ENCODE peak calls at places on chromosome X, in seven cellular contexts. Q is mucosa of descending colon, E is endodermal cell, Z is heart right ventricle, S is WERI-Rb-1, M is endothelial cell, V is GM06990. G is an unnamed sample.

GRCh38 chrX:71540801-71541545 is 8.1 kb downstream of the OGT start:
- DNase-seq in Q (no peak), E (no peak), Z (no peak), S (no peak), M (no peak), V (peak; percentile 31), G (no peak)

GRCh38 chrX:9278475-9279270 is 186.2 kb upstream of the TBL1X start:
- DNase-seq in Q (no peak), E (no peak), Z (no peak), S (no peak), M (no peak), V (no peak), G (no peak)

GRCh38 chrX:9153299-9153698 is 119.4 kb upstream of the FAM9B start:
- DNase-seq in Q (no peak), E (no peak), Z (no peak), S (no peak), M (no peak), V (no peak), G (no peak)

GRCh38 chrX:150570512-150570911 is 2.1 kb downstream of the MTM1 start:
- DNase-seq in Q (no peak), E (no peak), Z (no peak), S (no peak), M (no peak), V (no peak), G (no peak)

GRCh38 chrX:56025872-56026571 is 206.1 kb upstream of the KLF8 start:
- DNase-seq in Q (no peak), E (no peak), Z (no peak), S (no peak), M (no peak), V (no peak), G (no peak)

GRCh38 chrX:31397119-31397518 is 325.3 kb upstream of the FTHL17 start:
- DNase-seq in Q (no peak), E (no peak), Z (no peak), S (no peak), M (no peak), V (no peak), G (no peak)

GRCh38 chrX:134542485-134542884 is 82.5 kb downstream of the HPRT1 start:
- DNase-seq in Q (no peak), E (peak; percentile 63), Z (peak; percentile 25), S (peak; percentile 37), M (no peak), V (no peak), G (peak; percentile 13)

GRCh38 chrX:17635231-17635630 is 102.1 kb upstream of the SCML1 start:
- DNase-seq in Q (no peak), E (peak; percentile 90), Z (no peak), S (peak; percentile 91), M (no peak), V (no peak), G (peak; percentile 83)

GRCh38 chrX:153245288-153245731 is 66.2 kb downstream of the MAGEA1 start:
- DNase-seq in Q (no peak), E (peak; percentile 51), Z (peak; percentile 4), S (peak; percentile 16), M (peak; percentile 3), V (no peak), G (no peak)

GRCh38 chrX:14497184-14497666 is 32.1 kb upstream of the GLRA2 start:
- DNase-seq in Q (peak; percentile 7), E (no peak), Z (no peak), S (no peak), M (no peak), V (peak; percentile 29), G (no peak)

GRCh38 chrX:132618810-132619209 is 130.0 kb upstream of the MBNL3 start:
- DNase-seq in Q (no peak), E (no peak), Z (no peak), S (no peak), M (no peak), V (no peak), G (no peak)

GRCh38 chrX:101415180-101416130 is 7.4 kb downstream of the HNRNPH2 start:
- DNase-seq in Q (no peak), E (peak; percentile 59), Z (peak; percentile 24), S (peak; percentile 22), M (peak; percentile 37), V (peak; percentile 66), G (peak; percentile 23)

GRCh38 chrX:100445593-100445992 is 35.5 kb upstream of the PCDH19 start:
- DNase-seq in Q (no peak), E (no peak), Z (no peak), S (no peak), M (no peak), V (no peak), G (no peak)

GRCh38 chrX:103774070-103774642 is 2.5 kb upstream of the PLP1 start:
- DNase-seq in Q (peak; percentile 5), E (peak; percentile 87), Z (no peak), S (peak; percentile 8), M (no peak), V (no peak), G (no peak)
- TF ChIP-seq CTCF in Q (peak; percentile 36), E (peak; percentile 69), Z (peak; percentile 44), S (peak; percentile 17), M (no peak), V (peak; percentile 38), G (no peak)

GRCh38 chrX:135975421-135975820 is 1.6 kb upstream of the MMGT1 start:
- DNase-seq in Q (no peak), E (no peak), Z (no peak), S (no peak), M (no peak), V (no peak), G (no peak)
- TF ChIP-seq CTCF in Q (no peak), E (no peak), Z (no peak), S (no peak), M (no peak), V (no peak), G (no peak)

DNA sequence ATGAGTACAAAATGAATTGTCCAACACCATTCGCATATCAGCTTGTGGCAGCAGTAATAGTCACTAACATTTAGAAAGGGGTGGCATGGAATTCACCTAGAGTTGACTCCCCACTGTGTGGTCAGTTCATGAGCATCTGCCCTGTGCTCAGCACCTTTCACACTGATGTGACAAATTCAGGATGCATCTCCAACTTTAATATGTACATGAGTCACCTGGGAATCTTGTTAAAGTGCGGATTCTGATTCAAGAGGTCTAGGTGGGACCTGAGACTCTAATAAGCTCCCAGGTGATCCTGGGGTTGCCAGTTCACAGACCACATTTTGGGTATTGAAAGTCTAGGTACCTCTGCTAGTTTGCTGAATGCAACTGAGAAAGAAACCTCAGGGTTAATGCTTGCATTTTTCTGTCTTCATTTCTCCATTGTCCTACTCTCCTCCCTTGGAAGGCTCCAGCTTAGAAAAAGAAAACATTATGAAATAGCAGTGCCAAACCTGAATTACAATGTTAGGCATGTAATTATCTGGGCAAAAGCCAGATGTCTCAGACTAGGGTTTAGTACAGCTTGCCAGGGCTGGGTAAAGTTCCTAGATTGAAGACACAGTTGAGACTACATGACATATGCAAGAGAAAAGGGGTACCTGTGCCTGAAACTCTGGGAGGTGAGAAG is 32.7 kb downstream of the TMSB4X start:
- DNase-seq in Q (no peak), E (no peak), Z (no peak), S (no peak), M (no peak), V (no peak), G (no peak)
- TF ChIP-seq CTCF in Q (no peak), E (no peak), Z (no peak), S (no peak), M (no peak), V (no peak), G (no peak)

GRCh38 chrX:112147206-112147605 is 64.6 kb upstream of the TRPC5 start:
- DNase-seq in Q (no peak), E (peak; percentile 79), Z (no peak), S (peak; percentile 45), M (peak; percentile 6), V (no peak), G (peak; percentile 37)
- TF ChIP-seq CTCF in Q (no peak), E (peak; percentile 83), Z (peak; percentile 40), S (peak; percentile 60), M (peak; percentile 45), V (peak; percentile 57), G (peak; percentile 80)

GRCh38 chrX:103687073-103687695 is 685 bp upstream of the MORF4L2 start:
- DNase-seq in Q (peak; percentile 90), E (peak; percentile 89), Z (peak; percentile 88), S (peak; percentile 81), M (peak; percentile 72), V (peak; percentile 88), G (peak; percentile 84)
- TF ChIP-seq CTCF in Q (peak; percentile 25), E (peak; percentile 73), Z (peak; percentile 40), S (peak; percentile 50), M (peak; percentile 28), V (peak; percentile 38), G (no peak)

GRCh38 chrX:151801980-151802379 is 67.4 kb downstream of the CNGA2 start:
- DNase-seq in Q (peak; percentile 4), E (no peak), Z (no peak), S (peak; percentile 18), M (no peak), V (no peak), G (no peak)
- TF ChIP-seq CTCF in Q (no peak), E (peak; percentile 40), Z (no peak), S (peak; percentile 35), M (no peak), V (no peak), G (no peak)

DNA sequence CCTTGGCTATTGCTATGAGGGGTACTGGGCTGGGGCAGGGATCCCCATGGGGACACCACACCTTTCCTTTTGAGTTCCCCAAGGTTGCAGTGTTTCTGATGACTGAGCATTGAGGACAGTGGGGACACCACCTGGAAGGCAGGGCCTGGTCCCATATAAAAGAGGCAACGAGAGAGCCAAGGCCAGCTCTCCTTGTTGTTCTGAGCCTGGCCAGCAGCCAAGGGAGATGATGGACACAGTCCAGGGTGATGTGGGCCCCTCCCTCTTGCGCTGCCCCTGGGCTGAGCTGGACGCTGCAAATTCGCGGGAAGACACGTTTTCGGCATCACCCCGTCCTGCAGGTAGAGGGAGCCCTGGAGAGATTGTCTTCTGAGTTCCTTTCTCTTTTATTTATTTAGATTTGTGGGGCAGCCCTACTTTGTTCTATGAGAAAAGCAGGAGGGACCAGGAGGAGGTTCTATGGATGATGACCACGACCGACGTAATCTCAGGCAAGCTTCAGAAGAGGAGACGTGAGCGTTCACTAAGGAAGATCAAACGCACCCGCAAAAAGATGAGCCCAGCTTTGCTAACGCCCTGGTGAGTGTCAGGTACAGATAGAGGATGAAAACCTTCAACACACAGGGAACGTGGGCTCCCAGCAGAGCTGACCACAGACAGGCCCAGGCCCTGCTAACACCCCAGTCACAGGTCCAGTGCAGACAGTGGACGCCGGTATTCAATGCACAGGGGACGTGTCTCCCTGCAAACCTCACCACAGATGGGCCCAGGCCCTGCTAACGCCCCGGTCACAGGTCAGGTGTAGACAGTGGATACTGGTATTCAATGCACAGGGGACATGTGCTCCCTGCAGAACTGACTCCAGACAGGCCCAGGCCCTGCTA is 97.4 kb downstream of the SHOX start:
- DNase-seq in Q (no peak), E (peak; percentile 87), Z (no peak), S (no peak), M (no peak), V (no peak), G (peak; percentile 53)
- TF ChIP-seq CTCF in Q (no peak), E (peak; percentile 81), Z (no peak), S (peak; percentile 45), M (no peak), V (no peak), G (peak; percentile 52)